ENCODE peak calls at places on chromosomes 2 and 18, in five cellular contexts. One of them, this sample, is unnamed.

GRCh38 chr2:175039490-175039889 is 34.3 kb upstream of the CHN1 start:
- DNase-seq in C1 segment of cervical spinal cord: no peak
- DNase-seq in HTR-8/SVneo: no peak
- DNase-seq in NCI-H1092 treated with DMSO at 0.1 percent for 48 hours: no peak
- DNase-seq in posterior cingulate gyrus: no peak
- DNase-seq in this sample: no peak

GRCh38 chr18:76188097-76188496 is 306.9 kb downstream of the ZNF516 start:
- DNase-seq in NCI-H1092 treated with DMSO at 0.1 percent for 48 hours: no peak
- DNase-seq in posterior cingulate gyrus: no peak
- DNase-seq in HTR-8/SVneo: no peak
- DNase-seq in C1 segment of cervical spinal cord: no peak
- DNase-seq in this sample: no peak

GRCh38 chr2:189254268-189254883 is 74.8 kb upstream of the COL5A2 start:
- DNase-seq in HTR-8/SVneo: peak; percentile 45
- DNase-seq in C1 segment of cervical spinal cord: no peak
- DNase-seq in NCI-H1092 treated with DMSO at 0.1 percent for 48 hours: no peak
- DNase-seq in posterior cingulate gyrus: peak; percentile 36
- DNase-seq in this sample: no peak

GRCh38 chr2:60796573-60797509 is 40.8 kb downstream of the PAPOLG start:
- DNase-seq in HTR-8/SVneo: no peak
- DNase-seq in C1 segment of cervical spinal cord: no peak
- DNase-seq in posterior cingulate gyrus: no peak
- DNase-seq in NCI-H1092 treated with DMSO at 0.1 percent for 48 hours: no peak
- DNase-seq in this sample: no peak

GRCh38 chr2:61623747-61624146 is 85.6 kb upstream of the XPO1 start:
- DNase-seq in posterior cingulate gyrus: no peak
- DNase-seq in HTR-8/SVneo: no peak
- DNase-seq in C1 segment of cervical spinal cord: no peak
- DNase-seq in NCI-H1092 treated with DMSO at 0.1 percent for 48 hours: no peak
- DNase-seq in this sample: no peak

GRCh38 chr18:58529714-58530354 is 99.1 kb downstream of the ALPK2 start:
- DNase-seq in posterior cingulate gyrus: peak; percentile 36
- DNase-seq in NCI-H1092 treated with DMSO at 0.1 percent for 48 hours: peak; percentile 56
- DNase-seq in HTR-8/SVneo: peak; percentile 76
- DNase-seq in C1 segment of cervical spinal cord: no peak
- DNase-seq in this sample: no peak

GRCh38 chr2:2825062-2825461 is 494.0 kb upstream of the MYT1L start:
- DNase-seq in HTR-8/SVneo: no peak
- DNase-seq in posterior cingulate gyrus: no peak
- DNase-seq in NCI-H1092 treated with DMSO at 0.1 percent for 48 hours: no peak
- DNase-seq in C1 segment of cervical spinal cord: no peak
- DNase-seq in this sample: no peak

GRCh38 chr2:190470256-190470826 is 62.2 kb downstream of the MFSD6 start:
- DNase-seq in HTR-8/SVneo: no peak
- DNase-seq in C1 segment of cervical spinal cord: no peak
- DNase-seq in posterior cingulate gyrus: no peak
- DNase-seq in NCI-H1092 treated with DMSO at 0.1 percent for 48 hours: peak; percentile 31
- DNase-seq in this sample: no peak

GRCh38 chr2:183495079-183495478 is 370.8 kb downstream of the NUP35 start:
- DNase-seq in NCI-H1092 treated with DMSO at 0.1 percent for 48 hours: no peak
- DNase-seq in HTR-8/SVneo: no peak
- DNase-seq in posterior cingulate gyrus: no peak
- DNase-seq in C1 segment of cervical spinal cord: no peak
- DNase-seq in this sample: no peak

GRCh38 chr2:62467475-62468321 is 38.3 kb downstream of the TMEM17 start:
- DNase-seq in C1 segment of cervical spinal cord: no peak
- DNase-seq in posterior cingulate gyrus: no peak
- DNase-seq in HTR-8/SVneo: no peak
- DNase-seq in NCI-H1092 treated with DMSO at 0.1 percent for 48 hours: no peak
- DNase-seq in this sample: no peak

GRCh38 chr18:63161728-63162195 is 157.8 kb downstream of the BCL2 start:
- DNase-seq in HTR-8/SVneo: peak; percentile 64
- DNase-seq in posterior cingulate gyrus: peak; percentile 66
- DNase-seq in NCI-H1092 treated with DMSO at 0.1 percent for 48 hours: no peak
- DNase-seq in C1 segment of cervical spinal cord: no peak
- DNase-seq in this sample: no peak

GRCh38 chr2:139353874-139354273 is 573.7 kb upstream of the NXPH2 start:
- DNase-seq in HTR-8/SVneo: no peak
- DNase-seq in posterior cingulate gyrus: no peak
- DNase-seq in C1 segment of cervical spinal cord: no peak
- DNase-seq in NCI-H1092 treated with DMSO at 0.1 percent for 48 hours: no peak
- DNase-seq in this sample: no peak

GRCh38 chr2:234805826-234806225 is 146.0 kb upstream of the SH3BP4 start:
- DNase-seq in HTR-8/SVneo: no peak
- DNase-seq in C1 segment of cervical spinal cord: no peak
- DNase-seq in posterior cingulate gyrus: no peak
- DNase-seq in NCI-H1092 treated with DMSO at 0.1 percent for 48 hours: no peak
- DNase-seq in this sample: no peak